ENCODE peak calls at places on chromosomes 5 and 9, in nine cellular contexts. One of them, this sample, is unnamed.

GRCh38 chr5:9160747-9161146 is 385.1 kb downstream of the SEMA5A start:
- DNase-seq in uterus: no peak
- DNase-seq in fibroblast of the aortic adventitia: no peak
- DNase-seq in PC-3: peak
- DNase-seq in progenitor cell of endocrine pancreas: no peak
- DNase-seq in BE2C: no peak
- DNase-seq in testis: no peak
- DNase-seq in mesothelial cell of epicardium: no peak
- DNase-seq in A549: no peak
- DNase-seq in this sample: no peak

GRCh38 chr5:102048940-102049339 is 247.1 kb downstream of the SLCO4C1 start:
- DNase-seq in BE2C: peak
- DNase-seq in uterus: no peak
- DNase-seq in PC-3: no peak
- DNase-seq in A549: no peak
- DNase-seq in progenitor cell of endocrine pancreas: no peak
- DNase-seq in mesothelial cell of epicardium: no peak
- DNase-seq in testis: no peak
- DNase-seq in fibroblast of the aortic adventitia: no peak
- DNase-seq in this sample: no peak

GRCh38 chr5:135135530-135136201 is 101.6 kb upstream of the PITX1 start:
- DNase-seq in mesothelial cell of epicardium: no peak
- DNase-seq in testis: no peak
- DNase-seq in PC-3: peak
- DNase-seq in progenitor cell of endocrine pancreas: no peak
- DNase-seq in A549: peak
- DNase-seq in uterus: no peak
- DNase-seq in BE2C: no peak
- DNase-seq in fibroblast of the aortic adventitia: peak
- DNase-seq in this sample: no peak

GRCh38 chr9:98807070-98807810 is at the start of gene GALNT12:
- DNase-seq in mesothelial cell of epicardium: no peak
- DNase-seq in PC-3: no peak
- DNase-seq in fibroblast of the aortic adventitia: no peak
- DNase-seq in A549: peak
- DNase-seq in progenitor cell of endocrine pancreas: peak
- DNase-seq in uterus: no peak
- DNase-seq in testis: no peak
- DNase-seq in BE2C: no peak
- DNase-seq in this sample: no peak

GRCh38 chr5:140806834-140807775 is at the start of gene PCDHA4:
- DNase-seq in progenitor cell of endocrine pancreas: peak
- DNase-seq in A549: peak
- DNase-seq in fibroblast of the aortic adventitia: peak
- DNase-seq in testis: peak
- DNase-seq in uterus: peak
- DNase-seq in mesothelial cell of epicardium: no peak
- DNase-seq in PC-3: peak
- DNase-seq in BE2C: no peak
- DNase-seq in this sample: peak

GRCh38 chr5:148805323-148806290 is 20.8 kb upstream of the ADRB2 start:
- DNase-seq in BE2C: peak
- DNase-seq in PC-3: peak
- DNase-seq in A549: no peak
- DNase-seq in uterus: no peak
- DNase-seq in mesothelial cell of epicardium: no peak
- DNase-seq in progenitor cell of endocrine pancreas: no peak
- DNase-seq in testis: no peak
- DNase-seq in fibroblast of the aortic adventitia: peak
- DNase-seq in this sample: no peak

GRCh38 chr9:1008256-1008655 is 31.8 kb downstream of the DMRT3 start:
- DNase-seq in fibroblast of the aortic adventitia: peak
- DNase-seq in mesothelial cell of epicardium: no peak
- DNase-seq in uterus: no peak
- DNase-seq in progenitor cell of endocrine pancreas: no peak
- DNase-seq in A549: no peak
- DNase-seq in PC-3: no peak
- DNase-seq in BE2C: no peak
- DNase-seq in testis: no peak
- DNase-seq in this sample: no peak

GRCh38 chr9:115594551-115594950 is 476.6 kb upstream of the TNC start:
- DNase-seq in mesothelial cell of epicardium: no peak
- DNase-seq in PC-3: no peak
- DNase-seq in A549: no peak
- DNase-seq in BE2C: no peak
- DNase-seq in testis: no peak
- DNase-seq in progenitor cell of endocrine pancreas: no peak
- DNase-seq in fibroblast of the aortic adventitia: peak
- DNase-seq in uterus: no peak
- DNase-seq in this sample: no peak

GRCh38 chr9:91047529-91047928 is 245.9 kb downstream of the SYK start:
- DNase-seq in testis: no peak
- DNase-seq in fibroblast of the aortic adventitia: no peak
- DNase-seq in BE2C: no peak
- DNase-seq in PC-3: no peak
- DNase-seq in uterus: no peak
- DNase-seq in progenitor cell of endocrine pancreas: no peak
- DNase-seq in A549: no peak
- DNase-seq in mesothelial cell of epicardium: no peak
- DNase-seq in this sample: no peak

GRCh38 chr5:96065577-96066385 is 104.1 kb upstream of the ELL2 start:
- DNase-seq in uterus: no peak
- DNase-seq in A549: no peak
- DNase-seq in PC-3: no peak
- DNase-seq in BE2C: no peak
- DNase-seq in mesothelial cell of epicardium: no peak
- DNase-seq in progenitor cell of endocrine pancreas: no peak
- DNase-seq in testis: no peak
- DNase-seq in fibroblast of the aortic adventitia: no peak
- DNase-seq in this sample: no peak

GRCh38 chr9:91421022-91421765 is 2.4 kb downstream of the NFIL3 start:
- DNase-seq in uterus: peak
- DNase-seq in PC-3: no peak
- DNase-seq in fibroblast of the aortic adventitia: peak
- DNase-seq in testis: peak
- DNase-seq in A549: no peak
- DNase-seq in progenitor cell of endocrine pancreas: peak
- DNase-seq in BE2C: peak
- DNase-seq in mesothelial cell of epicardium: peak
- DNase-seq in this sample: peak

GRCh38 chr5:514101-514485 is 10.2 kb downstream of the SLC9A3 start:
- DNase-seq in progenitor cell of endocrine pancreas: no peak
- DNase-seq in BE2C: no peak
- DNase-seq in A549: no peak
- DNase-seq in mesothelial cell of epicardium: no peak
- DNase-seq in PC-3: no peak
- DNase-seq in fibroblast of the aortic adventitia: no peak
- DNase-seq in uterus: no peak
- DNase-seq in testis: no peak
- DNase-seq in this sample: no peak

GRCh38 chr5:83321656-83322055 is 149.9 kb upstream of the VCAN start:
- DNase-seq in BE2C: no peak
- DNase-seq in testis: no peak
- DNase-seq in fibroblast of the aortic adventitia: peak
- DNase-seq in A549: no peak
- DNase-seq in progenitor cell of endocrine pancreas: no peak
- DNase-seq in PC-3: peak
- DNase-seq in uterus: no peak
- DNase-seq in mesothelial cell of epicardium: no peak
- DNase-seq in this sample: no peak

GRCh38 chr9:70613024-70613768 is 198.7 kb upstream of the KLF9 start:
- DNase-seq in testis: no peak
- DNase-seq in uterus: no peak
- DNase-seq in BE2C: no peak
- DNase-seq in fibroblast of the aortic adventitia: no peak
- DNase-seq in A549: no peak
- DNase-seq in mesothelial cell of epicardium: no peak
- DNase-seq in progenitor cell of endocrine pancreas: no peak
- DNase-seq in PC-3: no peak
- DNase-seq in this sample: no peak

GRCh38 chr5:168807261-168807660 is 228.1 kb upstream of the PANK3 start:
- DNase-seq in BE2C: no peak
- DNase-seq in testis: no peak
- DNase-seq in uterus: no peak
- DNase-seq in fibroblast of the aortic adventitia: peak
- DNase-seq in progenitor cell of endocrine pancreas: no peak
- DNase-seq in A549: no peak
- DNase-seq in mesothelial cell of epicardium: no peak
- DNase-seq in PC-3: no peak
- DNase-seq in this sample: no peak

GRCh38 chr9:35538361-35539234 is 48.7 kb downstream of the RUSC2 start:
- DNase-seq in BE2C: peak
- DNase-seq in PC-3: no peak
- DNase-seq in uterus: peak
- DNase-seq in A549: no peak
- DNase-seq in fibroblast of the aortic adventitia: peak
- DNase-seq in testis: peak
- DNase-seq in progenitor cell of endocrine pancreas: peak
- DNase-seq in mesothelial cell of epicardium: no peak
- DNase-seq in this sample: peak

GRCh38 chr9:81150016-81150625 is 539.2 kb downstream of the TLE1 start:
- DNase-seq in mesothelial cell of epicardium: no peak
- DNase-seq in progenitor cell of endocrine pancreas: no peak
- DNase-seq in uterus: no peak
- DNase-seq in testis: no peak
- DNase-seq in PC-3: peak
- DNase-seq in A549: no peak
- DNase-seq in fibroblast of the aortic adventitia: no peak
- DNase-seq in BE2C: no peak
- DNase-seq in this sample: no peak

GRCh38 chr5:106121972-106122605 is 1548.6 kb downstream of the EFNA5 start:
- DNase-seq in progenitor cell of endocrine pancreas: no peak
- DNase-seq in A549: peak
- DNase-seq in uterus: no peak
- DNase-seq in fibroblast of the aortic adventitia: peak
- DNase-seq in mesothelial cell of epicardium: no peak
- DNase-seq in BE2C: peak
- DNase-seq in PC-3: peak
- DNase-seq in testis: peak
- DNase-seq in this sample: no peak

GRCh38 chr5:126949475-126949874 is 80.9 kb downstream of the MARCHF3 start:
- DNase-seq in testis: no peak
- DNase-seq in mesothelial cell of epicardium: no peak
- DNase-seq in PC-3: no peak
- DNase-seq in A549: no peak
- DNase-seq in fibroblast of the aortic adventitia: no peak
- DNase-seq in uterus: no peak
- DNase-seq in progenitor cell of endocrine pancreas: no peak
- DNase-seq in BE2C: no peak
- DNase-seq in this sample: no peak

GRCh38 chr9:16726023-16726422 is 144.4 kb downstream of the BNC2 start:
- DNase-seq in mesothelial cell of epicardium: no peak
- DNase-seq in BE2C: no peak
- DNase-seq in PC-3: peak
- DNase-seq in A549: peak
- DNase-seq in progenitor cell of endocrine pancreas: no peak
- DNase-seq in fibroblast of the aortic adventitia: peak
- DNase-seq in uterus: no peak
- DNase-seq in testis: no peak
- DNase-seq in this sample: no peak

GRCh38 chr5:109141499-109142200 is 268.1 kb downstream of the PJA2 start:
- DNase-seq in A549: peak
- DNase-seq in uterus: no peak
- DNase-seq in fibroblast of the aortic adventitia: peak
- DNase-seq in mesothelial cell of epicardium: no peak
- DNase-seq in BE2C: no peak
- DNase-seq in PC-3: no peak
- DNase-seq in testis: no peak
- DNase-seq in progenitor cell of endocrine pancreas: no peak
- DNase-seq in this sample: no peak
- TF ChIP-seq CTCF in A549: no peak
- TF ChIP-seq CTCF in uterus: no peak
- TF ChIP-seq CTCF in fibroblast of the aortic adventitia: no peak
- TF ChIP-seq CTCF in mesothelial cell of epicardium: no peak
- TF ChIP-seq CTCF in BE2C: peak
- TF ChIP-seq CTCF in PC-3: peak
- TF ChIP-seq CTCF in testis: no peak
- TF ChIP-seq CTCF in progenitor cell of endocrine pancreas: peak
- TF ChIP-seq CTCF in this sample: peak

DNA sequence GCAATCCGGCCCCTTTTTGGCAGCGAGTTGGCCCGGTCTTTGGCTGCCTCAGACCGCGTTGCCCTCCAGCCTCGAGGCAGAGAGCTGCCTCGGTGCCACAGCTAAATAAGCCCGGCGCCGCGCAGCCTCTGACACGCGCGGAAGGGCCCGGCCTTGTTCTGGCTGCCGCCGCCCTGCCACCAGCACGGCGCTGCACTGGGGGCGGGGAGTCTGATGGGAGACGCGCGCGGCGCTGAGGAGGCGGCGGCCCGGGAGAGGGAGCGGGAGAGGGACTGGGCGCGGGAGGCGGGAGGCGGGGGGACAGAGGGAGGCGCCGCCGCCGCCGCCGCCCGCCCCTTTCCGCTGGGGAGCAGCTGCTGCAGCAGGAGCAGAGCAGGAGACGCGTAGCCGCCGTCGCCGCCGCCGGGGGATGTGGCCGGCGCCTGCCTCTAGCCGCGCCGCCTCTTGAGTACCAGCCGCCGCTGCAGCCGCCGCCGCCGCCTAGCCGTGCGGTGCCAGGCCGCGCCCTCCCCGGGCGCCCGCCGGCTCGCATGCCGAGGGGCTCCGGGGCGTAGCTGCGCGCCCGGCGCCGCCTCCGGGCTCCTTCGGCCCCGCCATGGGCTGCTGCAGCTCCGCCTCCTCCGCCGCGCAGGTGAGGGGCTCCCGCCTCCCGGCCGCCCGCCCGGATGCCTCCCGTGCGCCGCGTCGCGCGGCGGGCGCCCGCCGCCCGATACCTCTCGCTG is at the start of gene SLC44A1:
- DNase-seq in fibroblast of the aortic adventitia: peak
- DNase-seq in testis: peak
- DNase-seq in mesothelial cell of epicardium: peak
- DNase-seq in A549: peak
- DNase-seq in BE2C: peak
- DNase-seq in progenitor cell of endocrine pancreas: peak
- DNase-seq in uterus: peak
- DNase-seq in PC-3: peak
- DNase-seq in this sample: peak
- TF ChIP-seq CTCF in fibroblast of the aortic adventitia: no peak
- TF ChIP-seq CTCF in testis: peak
- TF ChIP-seq CTCF in mesothelial cell of epicardium: no peak
- TF ChIP-seq CTCF in A549: no peak
- TF ChIP-seq CTCF in BE2C: no peak
- TF ChIP-seq CTCF in progenitor cell of endocrine pancreas: no peak
- TF ChIP-seq CTCF in uterus: no peak
- TF ChIP-seq CTCF in PC-3: no peak
- TF ChIP-seq CTCF in this sample: no peak

GRCh38 chr5:172293745-172294342 is 10.3 kb upstream of the UBTD2 start:
- DNase-seq in BE2C: no peak
- DNase-seq in testis: no peak
- DNase-seq in A549: no peak
- DNase-seq in PC-3: no peak
- DNase-seq in progenitor cell of endocrine pancreas: no peak
- DNase-seq in fibroblast of the aortic adventitia: no peak
- DNase-seq in uterus: no peak
- DNase-seq in mesothelial cell of epicardium: no peak
- DNase-seq in this sample: no peak
- TF ChIP-seq CTCF in BE2C: no peak
- TF ChIP-seq CTCF in testis: no peak
- TF ChIP-seq CTCF in A549: peak
- TF ChIP-seq CTCF in PC-3: no peak
- TF ChIP-seq CTCF in progenitor cell of endocrine pancreas: no peak
- TF ChIP-seq CTCF in fibroblast of the aortic adventitia: no peak
- TF ChIP-seq CTCF in uterus: no peak
- TF ChIP-seq CTCF in mesothelial cell of epicardium: no peak
- TF ChIP-seq CTCF in this sample: peak

GRCh38 chr5:43305948-43306563 is 7.2 kb downstream of the HMGCS1 start:
- DNase-seq in progenitor cell of endocrine pancreas: no peak
- DNase-seq in BE2C: no peak
- DNase-seq in fibroblast of the aortic adventitia: peak
- DNase-seq in mesothelial cell of epicardium: no peak
- DNase-seq in PC-3: peak
- DNase-seq in uterus: no peak
- DNase-seq in A549: peak
- DNase-seq in testis: peak
- DNase-seq in this sample: no peak
- TF ChIP-seq CTCF in progenitor cell of endocrine pancreas: peak
- TF ChIP-seq CTCF in BE2C: peak
- TF ChIP-seq CTCF in fibroblast of the aortic adventitia: peak
- TF ChIP-seq CTCF in mesothelial cell of epicardium: peak
- TF ChIP-seq CTCF in PC-3: peak
- TF ChIP-seq CTCF in uterus: peak
- TF ChIP-seq CTCF in A549: peak
- TF ChIP-seq CTCF in testis: peak
- TF ChIP-seq CTCF in this sample: peak

This sample was measured in type B pancreatic cell.